ENCODE peak calls at places on chromosome X, in six cellular contexts. E is tibial artery, V is T-helper 2 cell, L is AG10803, T is NB4, K is EH. Y is an unnamed sample.

GRCh38 chrX:118062817-118063615 is 53.6 kb downstream of the KLHL13 start:
- DNase-seq in V (no peak), K (no peak), L (no peak), E (no peak), T (no peak), Y (no peak)

GRCh38 chrX:106894978-106895452 is 8.1 kb downstream of the RIPPLY1 start:
- DNase-seq in E (no peak), K (peak), T (no peak), L (peak), V (no peak), Y (no peak)

GRCh38 chrX:47482512-47483309 is at the start of gene ZNF41:
- DNase-seq in V (peak), K (peak), L (peak), E (peak), T (peak), Y (peak)

GRCh38 chrX:68490644-68491043 is 8.2 kb upstream of the YIPF6 start:
- DNase-seq in T (peak), E (no peak), K (peak), L (peak), V (no peak), Y (no peak)

GRCh38 chrX:150690126-150690525 is 3.1 kb upstream of the MTMR1 start:
- DNase-seq in V (no peak), T (peak), L (peak), K (peak), E (no peak), Y (no peak)

GRCh38 chrX:18983711-18984380 is at the start of gene PHKA2:
- DNase-seq in T (no peak), L (peak), K (no peak), E (peak), V (peak), Y (no peak)

GRCh38 chrX:118807151-118808017 is 16.2 kb upstream of the ZCCHC12 start:
- DNase-seq in K (peak), E (peak), L (peak), V (no peak), T (peak), Y (no peak)

GRCh38 chrX:153924149-153924861 is 1.8 kb downstream of the ARHGAP4 start:
- DNase-seq in K (peak), L (peak), E (peak), V (no peak), T (peak), Y (peak)

GRCh38 chrX:64885850-64886249 is 90.4 kb downstream of the ZC4H2 start:
- DNase-seq in V (no peak), E (no peak), K (no peak), L (no peak), T (peak), Y (no peak)

GRCh38 chrX:15206306-15206705 is 63.6 kb downstream of the ASB9 start:
- DNase-seq in K (no peak), T (no peak), E (no peak), V (no peak), L (no peak), Y (no peak)

GRCh38 chrX:1239681-1240142 is 27.3 kb upstream of the CRLF2 start:
- DNase-seq in E (peak), L (no peak), K (no peak), V (no peak), T (peak), Y (no peak)

GRCh38 chrX:46693149-46693548 is 65.8 kb downstream of the SLC9A7 start:
- DNase-seq in V (no peak), T (no peak), L (no peak), E (no peak), K (no peak), Y (no peak)

GRCh38 chrX:20399728-20400414 is 133.2 kb upstream of the RPS6KA3 start:
- DNase-seq in V (no peak), K (no peak), T (no peak), L (no peak), E (no peak), Y (no peak)

GRCh38 chrX:67564475-67564874 is 20.7 kb downstream of the AR start:
- DNase-seq in T (no peak), K (no peak), L (no peak), E (no peak), V (no peak), Y (no peak)

GRCh38 chrX:153565996-153566580 is 32.9 kb downstream of the CCNQ start:
- DNase-seq in K (no peak), E (no peak), V (no peak), L (no peak), T (no peak), Y (no peak)

GRCh38 chrX:38055170-38055847 is 49.0 kb downstream of the SYTL5 start:
- DNase-seq in T (no peak), L (peak), E (no peak), V (no peak), K (peak), Y (no peak)

GRCh38 chrX:153818571-153819397 is 11.6 kb downstream of the PDZD4 start:
- DNase-seq in V (peak), K (peak), E (no peak), L (no peak), T (peak), Y (peak)

GRCh38 chrX:118847676-118848075 is 24.1 kb downstream of the ZCCHC12 start:
- DNase-seq in L (peak), T (peak), K (peak), E (no peak), V (no peak), Y (no peak)

GRCh38 chrX:53481093-53481492 is 46.9 kb upstream of the HSD17B10 start:
- DNase-seq in V (no peak), K (peak), L (no peak), T (peak), E (no peak), Y (no peak)

GRCh38 chrX:78886550-78886949 is 58.6 kb upstream of the P2RY10 start:
- DNase-seq in T (peak), K (peak), L (peak), V (no peak), E (no peak), Y (no peak)

GRCh38 chrX:51893931-51894696 is 691 bp downstream of the MAGED1 start:
- DNase-seq in T (peak), L (peak), V (no peak), E (peak), K (peak), Y (no peak)

GRCh38 chrX:119669424-119670037 is 23.4 kb downstream of the SEPTIN6 start:
- DNase-seq in E (no peak), T (no peak), L (peak), K (peak), V (no peak), Y (no peak)

GRCh38 chrX:16712116-16712824 is at the start of gene CTPS2:
- DNase-seq in V (peak), T (peak), E (peak), L (peak), K (peak), Y (peak)

GRCh38 chrX:72305286-72306084 is at the start of gene CITED1:
- DNase-seq in L (no peak), T (peak), K (peak), E (peak), V (no peak), Y (no peak)

GRCh38 chrX:63744850-63745249 is 40.2 kb downstream of the ARHGEF9 start:
- DNase-seq in V (no peak), K (no peak), T (no peak), L (no peak), E (no peak), Y (no peak)

GRCh38 chrX:150155396-150156048 is 207.6 kb upstream of the MAMLD1 start:
- DNase-seq in K (peak), E (no peak), V (no peak), T (no peak), L (peak), Y (no peak)

GRCh38 chrX:121356139-121356849 is 308.9 kb downstream of the GLUD2 start:
- DNase-seq in E (no peak), T (no peak), K (no peak), V (no peak), L (no peak), Y (no peak)

GRCh38 chrX:130020661-130021324 is 38.4 kb downstream of the BCORL1 start:
- DNase-seq in V (no peak), T (no peak), E (no peak), L (no peak), K (no peak), Y (no peak)

GRCh38 chrX:10325606-10326005 is 168.8 kb downstream of the CLCN4 start:
- DNase-seq in L (peak), K (peak), E (no peak), V (no peak), T (no peak), Y (no peak)

GRCh38 chrX:34546366-34546765 is 110.7 kb downstream of the TMEM47 start:
- DNase-seq in E (no peak), V (no peak), L (no peak), T (peak), K (no peak), Y (no peak)

GRCh38 chrX:40083120-40083978 is 14.4 kb downstream of the BCOR start:
- DNase-seq in K (no peak), E (no peak), L (no peak), T (peak), V (no peak), Y (no peak)

Y was measured in CD4-positive, alpha-beta T cell.